ENCODE peak calls at places on chromosome 7, in eight cellular contexts. T is dorsolateral prefrontal cortex, A is left ventricle myocardium inferior, Z is HL-60, J is BJ, S is foreskin fibroblast, X is hepatocyte, Q is IMR-90. Y is an unnamed sample.

GRCh38 chr7:108157606-108158330 is 27.6 kb upstream of the LAMB4 start:
- DNase-seq in X (no peak), Q (no peak), S (no peak), J (no peak), A (no peak), Z (no peak), T (no peak), Y (no peak)

GRCh38 chr7:108417926-108418325 is 38.3 kb downstream of the NRCAM start:
- DNase-seq in A (no peak), Q (no peak), S (no peak), J (no peak), X (no peak), Z (no peak), T (no peak), Y (no peak)

GRCh38 chr7:112056409-112056808 is 149.8 kb downstream of the DOCK4 start:
- DNase-seq in J (no peak), Z (no peak), A (no peak), Q (peak; percentile 82), S (no peak), T (no peak), X (peak; percentile 63), Y (peak; percentile 96)

GRCh38 chr7:135716677-135717238 is 11.2 kb downstream of the SLC13A4 start:
- DNase-seq in J (peak; percentile 49), S (peak; percentile 87), T (no peak), Q (peak; percentile 88), A (no peak), Z (no peak), X (no peak), Y (peak; percentile 74)

GRCh38 chr7:66247387-66248078 is 42.4 kb downstream of the TPST1 start:
- DNase-seq in S (no peak), Z (no peak), A (no peak), T (no peak), X (no peak), J (no peak), Q (no peak), Y (no peak)

GRCh38 chr7:99005776-99006175 is 127.4 kb downstream of the TRRAP start:
- DNase-seq in A (no peak), S (no peak), J (no peak), Z (peak; percentile 16), X (no peak), Q (no peak), T (no peak), Y (no peak)

GRCh38 chr7:90210925-90211324 is 615 bp upstream of the STEAP2 start:
- DNase-seq in Q (no peak), Z (no peak), S (no peak), T (no peak), J (no peak), A (no peak), X (peak; percentile 44), Y (no peak)

GRCh38 chr7:48253020-48253419 is 81.8 kb downstream of the ABCA13 start:
- DNase-seq in Z (no peak), X (no peak), S (no peak), A (no peak), Q (no peak), J (no peak), T (no peak), Y (no peak)

GRCh38 chr7:108584211-108584610 is 14.5 kb downstream of the DNAJB9 start:
- DNase-seq in S (no peak), J (no peak), X (no peak), T (no peak), A (no peak), Q (no peak), Z (no peak), Y (no peak)

GRCh38 chr7:3696113-3696512 is 395.1 kb downstream of the SDK1 start:
- DNase-seq in A (no peak), Q (no peak), Z (no peak), S (no peak), X (no peak), T (no peak), J (no peak), Y (no peak)

GRCh38 chr7:129835436-129836020 is 117.2 kb downstream of the UBE2H start:
- DNase-seq in X (no peak), S (no peak), Q (no peak), Z (no peak), J (no peak), T (no peak), A (no peak), Y (no peak)

GRCh38 chr7:31933481-31933880 is 136.7 kb downstream of the PDE1C start:
- DNase-seq in T (no peak), Z (no peak), X (no peak), J (no peak), A (no peak), S (no peak), Q (peak; percentile 28), Y (no peak)

GRCh38 chr7:7944619-7945282 is 23.8 kb upstream of the GLCCI1 start:
- DNase-seq in J (no peak), S (no peak), A (no peak), Z (no peak), T (no peak), Q (no peak), X (no peak), Y (no peak)

GRCh38 chr7:131265227-131265626 is 62.4 kb upstream of the MKLN1 start:
- DNase-seq in J (no peak), A (no peak), Q (no peak), T (peak; percentile 50), X (no peak), S (no peak), Z (no peak), Y (no peak)

GRCh38 chr7:39130740-39131538 is 153.2 kb downstream of the POU6F2 start:
- DNase-seq in Q (no peak), A (no peak), J (no peak), X (no peak), Z (no peak), S (no peak), T (no peak), Y (no peak)

GRCh38 chr7:135195968-135196629 is 15.2 kb downstream of the WDR91 start:
- DNase-seq in Q (no peak), J (no peak), X (no peak), T (no peak), Z (no peak), A (no peak), S (no peak), Y (no peak)

GRCh38 chr7:25949672-25950487 is 202.1 kb upstream of the NFE2L3 start:
- DNase-seq in Z (no peak), S (no peak), Q (no peak), X (peak; percentile 64), T (no peak), A (no peak), J (no peak), Y (no peak)

GRCh38 chr7:68925241-68925640 is 673.0 kb upstream of the AUTS2 start:
- DNase-seq in A (no peak), J (no peak), T (no peak), X (no peak), Z (no peak), S (no peak), Q (no peak), Y (no peak)

GRCh38 chr7:106111671-106112117 is 418 bp downstream of the SYPL1 start:
- DNase-seq in Q (no peak), T (peak; percentile 51), J (no peak), S (peak; percentile 73), Z (no peak), A (peak; percentile 81), X (peak; percentile 85), Y (peak; percentile 73)

DNA sequence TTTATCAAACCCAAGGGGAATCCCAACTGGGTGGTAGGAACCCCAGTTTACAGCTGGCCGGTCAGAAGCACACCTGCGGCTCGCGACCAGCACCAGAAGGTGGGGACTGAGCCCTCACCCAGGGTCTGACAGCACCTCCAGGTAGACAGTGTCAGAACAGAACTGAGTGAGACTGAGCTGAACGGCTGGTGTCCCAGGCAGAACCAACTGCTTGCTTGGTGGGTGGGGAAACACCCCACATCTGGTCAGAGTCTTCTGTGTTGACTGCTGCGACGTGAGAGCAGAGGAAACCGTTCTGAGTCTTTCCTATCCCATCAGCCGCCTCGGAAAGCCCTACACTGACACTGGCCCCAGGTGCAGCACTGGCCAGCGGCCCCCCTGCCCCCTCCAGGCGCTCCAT is 160.7 kb downstream of the MAD1L1 start:
- DNase-seq in X (no peak), Z (no peak), Q (no peak), T (no peak), S (no peak), J (no peak), A (no peak), Y (no peak)
- H3K4me3 ChIP-seq in X (no peak overlapping the region), Z (no peak overlapping the region), Q (no peak overlapping the region), T (no peak overlapping the region), S (no peak overlapping the region), J (no peak overlapping the region), A (no peak overlapping the region), Y (no peak overlapping the region)

GRCh38 chr7:144489504-144489903 is 86.0 kb upstream of the NOBOX start:
- DNase-seq in X (no peak), J (no peak), Q (no peak), S (no peak), A (no peak), T (no peak), Z (no peak), Y (no peak)
- TF ChIP-seq CTCF in X (no peak), J (no peak), Q (no peak), S (no peak), A (no peak), T (no peak), Z (no peak), Y (no peak)

DNA sequence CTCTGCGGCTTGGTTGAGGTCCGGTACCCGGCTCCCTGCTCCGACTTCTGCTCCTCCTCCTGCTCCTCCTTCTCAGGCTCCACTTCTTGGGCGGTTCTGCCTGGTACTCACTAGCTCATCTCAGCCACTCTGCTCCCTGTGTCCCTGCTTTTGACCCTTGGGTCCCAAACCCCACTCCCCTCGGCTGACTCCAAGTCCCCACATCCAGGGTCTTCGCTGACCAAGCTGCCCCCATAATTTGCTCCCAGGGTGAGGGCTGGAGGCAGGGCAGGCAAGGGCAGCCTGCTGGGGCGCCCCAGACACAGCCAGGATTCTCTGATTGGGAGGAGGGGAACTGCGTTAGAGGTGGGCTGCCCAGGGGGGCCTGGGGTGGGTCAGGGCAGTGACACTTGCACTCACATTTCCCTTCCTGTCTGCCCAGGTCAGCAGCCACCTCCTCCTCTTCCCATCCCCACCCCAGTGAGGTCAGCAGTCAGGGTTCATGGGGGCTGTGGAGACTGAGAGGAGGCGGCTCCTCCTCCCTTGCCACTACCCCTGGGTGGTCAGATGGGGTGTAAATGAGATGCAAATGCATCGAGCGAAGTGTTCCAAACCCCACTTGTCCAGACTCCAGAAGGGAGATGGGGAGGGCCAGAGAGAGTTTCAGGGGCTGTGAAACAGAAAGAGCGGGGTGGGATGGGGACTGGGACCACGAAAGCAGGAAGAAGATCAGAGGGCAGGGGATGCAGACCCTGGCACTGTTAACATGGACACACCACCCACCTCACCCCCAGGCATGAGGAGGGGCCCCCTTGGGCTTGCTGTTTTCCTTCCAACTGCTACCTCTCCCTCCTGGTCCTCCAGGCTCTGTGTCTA is 2.1 kb downstream of the SMARCD3 start:
- DNase-seq in Z (no peak), X (no peak), Q (no peak), J (no peak), A (no peak), T (no peak), S (no peak), Y (no peak)
- H3K4me3 ChIP-seq in Z (no peak overlapping the region), X (no peak overlapping the region), Q (no peak overlapping the region), J (no peak overlapping the region), A (peak overlapping the region; percentile 84), T (peak overlapping the region; percentile 66), S (peak overlapping the region; percentile 77), Y (peak overlapping the region; percentile 3)

GRCh38 chr7:101411477-101411954 is 48.8 kb downstream of the COL26A1 start:
- DNase-seq in X (no peak), T (no peak), A (no peak), Q (no peak), J (no peak), Z (peak; percentile 36), S (no peak), Y (no peak)
- TF ChIP-seq CTCF in X (no peak), T (peak; percentile 39), A (peak; percentile 5), Q (no peak), J (no peak), Z (no peak), S (no peak), Y (no peak)

GRCh38 chr7:137862358-137862757 is 15.6 kb upstream of the DGKI start:
- DNase-seq in X (no peak), T (no peak), Q (no peak), Z (no peak), A (no peak), S (no peak), J (no peak), Y (no peak)
- H3K4me3 ChIP-seq in X (no peak overlapping the region), T (no peak overlapping the region), Q (no peak overlapping the region), Z (no peak overlapping the region), A (no peak overlapping the region), S (no peak overlapping the region), J (no peak overlapping the region), Y (no peak overlapping the region)

Y was measured in cardiac fibroblast.